ENCODE peak calls at places on chromosome 11, in nine cellular contexts. J is BJ; A is activated CD4-positive, CD25-positive, alpha-beta regulatory T cell treated with anti-CD3 and anti-CD28 coated beads, Interleukin-2, amount 50 U/mL, for 72 hours; S is kidney epithelial cell; G is stimulated activated CD8-positive, alpha-beta memory T cell treated with anti-CD3 and anti-CD28 coated beads, Interleukin-4, amount 100 ng/mL, for 24 hours; Z is colonic mucosa; Y is activated T-cell treated with anti-CD3 and anti-CD28 coated beads for 48 hours; K is NCI-H146; L is midbrain. H is an unnamed sample.

GRCh38 chr11:45145421-45146071 is 893 bp upstream of the PRDM11 start:
- DNase-seq in J (no peak), A (peak), S (no peak), G (no peak), Z (peak), Y (no peak), K (peak), L (peak), H (no peak)

GRCh38 chr11:47033439-47033838 is 96.9 kb downstream of the CSTPP1 start:
- DNase-seq in J (no peak), A (no peak), S (no peak), G (no peak), Z (no peak), Y (no peak), K (no peak), L (no peak), H (no peak)

GRCh38 chr11:59145534-59145933 is 2.9 kb downstream of the FAM111A start:
- DNase-seq in J (no peak), A (no peak), S (no peak), G (no peak), Z (no peak), Y (no peak), K (no peak), L (no peak), H (peak)

GRCh38 chr11:92480519-92480918 is 255.9 kb downstream of the FAT3 start:
- DNase-seq in J (no peak), A (no peak), S (no peak), G (no peak), Z (no peak), Y (no peak), K (no peak), L (no peak), H (peak)

GRCh38 chr11:73266644-73267015 is 5.5 kb upstream of the P2RY6 start:
- DNase-seq in J (no peak), A (peak), S (no peak), G (no peak), Z (no peak), Y (no peak), K (no peak), L (no peak), H (no peak)

GRCh38 chr11:102287963-102288744 is 29.1 kb upstream of the BIRC3 start:
- DNase-seq in J (no peak), A (no peak), S (no peak), G (no peak), Z (peak), Y (no peak), K (peak), L (peak), H (peak)

GRCh38 chr11:83493918-83494317 is 207.8 kb upstream of the CCDC90B start:
- DNase-seq in J (no peak), A (no peak), S (no peak), G (no peak), Z (no peak), Y (no peak), K (no peak), L (no peak), H (no peak)

GRCh38 chr11:84408946-84409411 is 1122.8 kb upstream of the CCDC90B start:
- DNase-seq in J (no peak), A (no peak), S (no peak), G (no peak), Z (no peak), Y (no peak), K (no peak), L (no peak), H (no peak)

GRCh38 chr11:65649656-65650546 is 12.0 kb downstream of the SIPA1 start:
- DNase-seq in J (no peak), A (no peak), S (no peak), G (no peak), Z (no peak), Y (no peak), K (no peak), L (no peak), H (no peak)